ENCODE peak calls at places on chromosome 18, in nine cellular contexts. One of them, this sample, is unnamed.

GRCh38 chr18:3995476-3996102 is 459.5 kb downstream of the DLGAP1 start:
- DNase-seq in Peyer's patch: peak; percentile 70
- DNase-seq in cardiac fibroblast: peak; percentile 80
- DNase-seq in choroid plexus epithelial cell: peak; percentile 81
- DNase-seq in mammary epithelial cell: peak; percentile 55
- DNase-seq in heart right ventricle: no peak
- DNase-seq in prostate gland: peak; percentile 44
- DNase-seq in GM13976: peak; percentile 32
- DNase-seq in bronchial epithelial cell: peak; percentile 67
- DNase-seq in this sample: peak; percentile 31

GRCh38 chr18:55452123-55452611 is 135.8 kb downstream of the TCF4 start:
- DNase-seq in Peyer's patch: no peak
- DNase-seq in cardiac fibroblast: peak; percentile 35
- DNase-seq in choroid plexus epithelial cell: no peak
- DNase-seq in mammary epithelial cell: peak; percentile 71
- DNase-seq in heart right ventricle: peak; percentile 15
- DNase-seq in prostate gland: peak; percentile 93
- DNase-seq in GM13976: no peak
- DNase-seq in bronchial epithelial cell: peak; percentile 89
- DNase-seq in this sample: no peak

GRCh38 chr18:62659698-62660097 is 55.6 kb upstream of the PHLPP1 start:
- DNase-seq in Peyer's patch: no peak
- DNase-seq in cardiac fibroblast: no peak
- DNase-seq in choroid plexus epithelial cell: no peak
- DNase-seq in mammary epithelial cell: no peak
- DNase-seq in heart right ventricle: no peak
- DNase-seq in prostate gland: no peak
- DNase-seq in GM13976: no peak
- DNase-seq in bronchial epithelial cell: no peak
- DNase-seq in this sample: no peak

GRCh38 chr18:73824684-73825083 is 322.9 kb downstream of the FBXO15 start:
- DNase-seq in Peyer's patch: no peak
- DNase-seq in cardiac fibroblast: no peak
- DNase-seq in choroid plexus epithelial cell: peak; percentile 14
- DNase-seq in mammary epithelial cell: no peak
- DNase-seq in heart right ventricle: no peak
- DNase-seq in prostate gland: no peak
- DNase-seq in GM13976: no peak
- DNase-seq in bronchial epithelial cell: peak; percentile 17
- DNase-seq in this sample: no peak

GRCh38 chr18:63342206-63342605 is 22.6 kb upstream of the BCL2 start:
- DNase-seq in Peyer's patch: no peak
- DNase-seq in cardiac fibroblast: peak; percentile 57
- DNase-seq in choroid plexus epithelial cell: peak; percentile 67
- DNase-seq in mammary epithelial cell: no peak
- DNase-seq in heart right ventricle: no peak
- DNase-seq in prostate gland: no peak
- DNase-seq in GM13976: peak; percentile 52
- DNase-seq in bronchial epithelial cell: peak; percentile 18
- DNase-seq in this sample: no peak

GRCh38 chr18:58865714-58866113 is 1.0 kb downstream of the ZNF532 start:
- DNase-seq in Peyer's patch: no peak
- DNase-seq in cardiac fibroblast: no peak
- DNase-seq in choroid plexus epithelial cell: no peak
- DNase-seq in mammary epithelial cell: no peak
- DNase-seq in heart right ventricle: no peak
- DNase-seq in prostate gland: no peak
- DNase-seq in GM13976: no peak
- DNase-seq in bronchial epithelial cell: no peak
- DNase-seq in this sample: no peak

GRCh38 chr18:65227970-65228369 is 522.8 kb upstream of the CDH7 start:
- DNase-seq in Peyer's patch: no peak
- DNase-seq in cardiac fibroblast: no peak
- DNase-seq in choroid plexus epithelial cell: no peak
- DNase-seq in mammary epithelial cell: no peak
- DNase-seq in heart right ventricle: no peak
- DNase-seq in prostate gland: no peak
- DNase-seq in GM13976: no peak
- DNase-seq in bronchial epithelial cell: no peak
- DNase-seq in this sample: no peak

GRCh38 chr18:37920865-37921264 is 355.3 kb upstream of the CELF4 start:
- DNase-seq in Peyer's patch: no peak
- DNase-seq in cardiac fibroblast: no peak
- DNase-seq in choroid plexus epithelial cell: no peak
- DNase-seq in mammary epithelial cell: no peak
- DNase-seq in heart right ventricle: no peak
- DNase-seq in prostate gland: no peak
- DNase-seq in GM13976: no peak
- DNase-seq in bronchial epithelial cell: no peak
- DNase-seq in this sample: no peak

GRCh38 chr18:10912790-10913560 is 236.4 kb downstream of the PIEZO2 start:
- DNase-seq in Peyer's patch: no peak
- DNase-seq in cardiac fibroblast: peak; percentile 93
- DNase-seq in choroid plexus epithelial cell: peak; percentile 94
- DNase-seq in mammary epithelial cell: no peak
- DNase-seq in heart right ventricle: peak; percentile 26
- DNase-seq in prostate gland: no peak
- DNase-seq in GM13976: no peak
- DNase-seq in bronchial epithelial cell: no peak
- DNase-seq in this sample: peak; percentile 97

GRCh38 chr18:55239764-55240163 is 280.5 kb upstream of the CCDC68 start:
- DNase-seq in Peyer's patch: no peak
- DNase-seq in cardiac fibroblast: peak; percentile 58
- DNase-seq in choroid plexus epithelial cell: no peak
- DNase-seq in mammary epithelial cell: no peak
- DNase-seq in heart right ventricle: no peak
- DNase-seq in prostate gland: no peak
- DNase-seq in GM13976: no peak
- DNase-seq in bronchial epithelial cell: no peak
- DNase-seq in this sample: no peak

GRCh38 chr18:76494541-76495403 is at the start of gene ZNF516:
- DNase-seq in Peyer's patch: no peak
- DNase-seq in cardiac fibroblast: peak; percentile 39
- DNase-seq in choroid plexus epithelial cell: peak; percentile 58
- DNase-seq in mammary epithelial cell: no peak
- DNase-seq in heart right ventricle: peak; percentile 42
- DNase-seq in prostate gland: no peak
- DNase-seq in GM13976: peak; percentile 51
- DNase-seq in bronchial epithelial cell: no peak
- DNase-seq in this sample: no peak

GRCh38 chr18:13223341-13224148 is 5.0 kb downstream of the LDLRAD4 start:
- DNase-seq in Peyer's patch: peak; percentile 56
- DNase-seq in cardiac fibroblast: no peak
- DNase-seq in choroid plexus epithelial cell: no peak
- DNase-seq in mammary epithelial cell: no peak
- DNase-seq in heart right ventricle: peak; percentile 70
- DNase-seq in prostate gland: no peak
- DNase-seq in GM13976: no peak
- DNase-seq in bronchial epithelial cell: no peak
- DNase-seq in this sample: no peak

GRCh38 chr18:48217306-48218250 is 191.6 kb downstream of the ZBTB7C start:
- DNase-seq in Peyer's patch: no peak
- DNase-seq in cardiac fibroblast: no peak
- DNase-seq in choroid plexus epithelial cell: no peak
- DNase-seq in mammary epithelial cell: no peak
- DNase-seq in heart right ventricle: no peak
- DNase-seq in prostate gland: no peak
- DNase-seq in GM13976: no peak
- DNase-seq in bronchial epithelial cell: no peak
- DNase-seq in this sample: no peak

GRCh38 chr18:48693625-48694262 is 154.9 kb downstream of the CTIF start:
- DNase-seq in Peyer's patch: no peak
- DNase-seq in cardiac fibroblast: peak; percentile 48
- DNase-seq in choroid plexus epithelial cell: peak; percentile 63
- DNase-seq in mammary epithelial cell: no peak
- DNase-seq in heart right ventricle: no peak
- DNase-seq in prostate gland: no peak
- DNase-seq in GM13976: no peak
- DNase-seq in bronchial epithelial cell: no peak
- DNase-seq in this sample: no peak

GRCh38 chr18:63979409-63979908 is 9.6 kb downstream of the SERPINB8 start:
- DNase-seq in Peyer's patch: peak; percentile 78
- DNase-seq in cardiac fibroblast: peak; percentile 84
- DNase-seq in choroid plexus epithelial cell: peak; percentile 84
- DNase-seq in mammary epithelial cell: peak; percentile 24
- DNase-seq in heart right ventricle: no peak
- DNase-seq in prostate gland: peak; percentile 65
- DNase-seq in GM13976: peak; percentile 52
- DNase-seq in bronchial epithelial cell: peak; percentile 65
- DNase-seq in this sample: no peak

GRCh38 chr18:58455318-58455950 is 173.5 kb downstream of the ALPK2 start:
- DNase-seq in Peyer's patch: no peak
- DNase-seq in cardiac fibroblast: no peak
- DNase-seq in choroid plexus epithelial cell: peak; percentile 28
- DNase-seq in mammary epithelial cell: peak; percentile 68
- DNase-seq in heart right ventricle: peak; percentile 15
- DNase-seq in prostate gland: no peak
- DNase-seq in GM13976: no peak
- DNase-seq in bronchial epithelial cell: peak; percentile 59
- DNase-seq in this sample: no peak

GRCh38 chr18:808502-808901 is 3.5 kb downstream of the YES1 start:
- DNase-seq in Peyer's patch: no peak
- DNase-seq in cardiac fibroblast: no peak
- DNase-seq in choroid plexus epithelial cell: no peak
- DNase-seq in mammary epithelial cell: no peak
- DNase-seq in heart right ventricle: no peak
- DNase-seq in prostate gland: no peak
- DNase-seq in GM13976: no peak
- DNase-seq in bronchial epithelial cell: no peak
- DNase-seq in this sample: no peak

GRCh38 chr18:40012931-40013609 is 1942.0 kb upstream of the PIK3C3 start:
- DNase-seq in Peyer's patch: no peak
- DNase-seq in cardiac fibroblast: no peak
- DNase-seq in choroid plexus epithelial cell: peak; percentile 79
- DNase-seq in mammary epithelial cell: no peak
- DNase-seq in heart right ventricle: no peak
- DNase-seq in prostate gland: no peak
- DNase-seq in GM13976: no peak
- DNase-seq in bronchial epithelial cell: no peak
- DNase-seq in this sample: no peak

DNA sequence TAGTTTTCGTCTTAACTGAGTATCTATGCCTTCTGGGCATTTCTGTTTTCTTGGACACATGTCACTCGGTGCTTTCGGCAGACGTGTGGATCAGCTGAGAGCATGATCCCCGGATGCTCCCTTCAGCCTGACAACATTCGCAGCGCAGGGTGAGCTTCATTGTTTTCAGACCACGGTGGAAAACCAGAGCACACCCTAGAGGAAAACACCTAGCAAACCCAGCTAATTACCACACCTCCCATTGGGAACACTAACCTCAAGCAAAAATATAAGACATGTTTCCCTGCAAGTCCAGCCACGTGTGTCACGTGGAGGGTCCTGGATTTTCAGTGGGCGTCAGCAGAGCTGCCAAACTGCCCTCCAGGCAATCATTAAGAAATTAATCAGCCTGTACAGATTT is 31.0 kb downstream of the ANKRD29 start:
- DNase-seq in Peyer's patch: no peak
- DNase-seq in cardiac fibroblast: no peak
- DNase-seq in choroid plexus epithelial cell: no peak
- DNase-seq in mammary epithelial cell: peak; percentile 86
- DNase-seq in heart right ventricle: no peak
- DNase-seq in prostate gland: no peak
- DNase-seq in GM13976: no peak
- DNase-seq in bronchial epithelial cell: peak; percentile 86
- DNase-seq in this sample: no peak
- TF ChIP-seq CTCF in Peyer's patch: no peak
- TF ChIP-seq CTCF in cardiac fibroblast: no peak
- TF ChIP-seq CTCF in choroid plexus epithelial cell: no peak
- TF ChIP-seq CTCF in mammary epithelial cell: peak; percentile 40
- TF ChIP-seq CTCF in heart right ventricle: no peak
- TF ChIP-seq CTCF in prostate gland: no peak
- TF ChIP-seq CTCF in GM13976: no peak
- TF ChIP-seq CTCF in bronchial epithelial cell: no peak
- TF ChIP-seq CTCF in this sample: no peak

DNA sequence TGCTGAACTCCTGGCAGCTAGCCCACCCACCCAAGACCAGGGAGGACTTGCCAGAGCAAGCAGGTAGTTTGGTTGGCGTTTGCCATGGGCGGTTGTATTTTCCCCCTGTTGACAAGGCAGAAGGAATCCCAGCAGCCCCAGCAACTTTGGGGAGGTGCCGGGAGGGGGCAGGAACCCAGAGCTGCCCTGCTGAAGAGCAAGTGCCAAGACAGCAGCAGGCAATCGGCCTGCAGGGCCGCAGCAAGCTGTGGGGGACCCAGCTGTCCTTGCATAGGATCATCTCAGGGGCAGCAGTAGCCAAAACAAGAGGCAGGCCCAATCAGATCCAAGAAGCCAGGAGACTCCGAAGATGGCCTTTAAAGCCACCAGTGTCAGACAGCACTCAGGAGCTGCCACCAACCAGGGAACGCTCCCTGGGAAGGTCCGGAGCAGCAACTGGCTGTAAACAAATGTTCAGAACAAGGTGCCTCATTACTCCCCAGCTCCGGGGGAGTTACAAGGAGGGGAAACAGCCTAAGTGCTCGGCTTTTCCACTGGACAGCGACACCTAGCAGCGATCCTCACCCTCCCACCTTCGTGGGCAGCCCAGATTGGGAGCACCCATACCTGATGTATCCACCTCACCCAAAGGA is 2.1 kb downstream of the ST8SIA5 start:
- DNase-seq in Peyer's patch: no peak
- DNase-seq in cardiac fibroblast: no peak
- DNase-seq in choroid plexus epithelial cell: no peak
- DNase-seq in mammary epithelial cell: no peak
- DNase-seq in heart right ventricle: no peak
- DNase-seq in prostate gland: no peak
- DNase-seq in GM13976: no peak
- DNase-seq in bronchial epithelial cell: no peak
- DNase-seq in this sample: no peak
- TF ChIP-seq CTCF in Peyer's patch: no peak
- TF ChIP-seq CTCF in cardiac fibroblast: no peak
- TF ChIP-seq CTCF in choroid plexus epithelial cell: peak; percentile 9
- TF ChIP-seq CTCF in mammary epithelial cell: no peak
- TF ChIP-seq CTCF in heart right ventricle: peak; percentile 9
- TF ChIP-seq CTCF in prostate gland: no peak
- TF ChIP-seq CTCF in GM13976: no peak
- TF ChIP-seq CTCF in bronchial epithelial cell: no peak
- TF ChIP-seq CTCF in this sample: peak; percentile 30

GRCh38 chr18:25310045-25310444 is 41.9 kb downstream of the ZNF521 start:
- DNase-seq in Peyer's patch: no peak
- DNase-seq in cardiac fibroblast: peak; percentile 46
- DNase-seq in choroid plexus epithelial cell: peak; percentile 72
- DNase-seq in mammary epithelial cell: peak; percentile 54
- DNase-seq in heart right ventricle: no peak
- DNase-seq in prostate gland: no peak
- DNase-seq in GM13976: no peak
- DNase-seq in bronchial epithelial cell: peak; percentile 45
- DNase-seq in this sample: no peak
- TF ChIP-seq CTCF in Peyer's patch: no peak
- TF ChIP-seq CTCF in cardiac fibroblast: no peak
- TF ChIP-seq CTCF in choroid plexus epithelial cell: no peak
- TF ChIP-seq CTCF in mammary epithelial cell: peak; percentile 30
- TF ChIP-seq CTCF in heart right ventricle: no peak
- TF ChIP-seq CTCF in prostate gland: no peak
- TF ChIP-seq CTCF in GM13976: no peak
- TF ChIP-seq CTCF in bronchial epithelial cell: no peak
- TF ChIP-seq CTCF in this sample: peak; percentile 39

GRCh38 chr18:68679531-68679930 is 35.4 kb downstream of the TMX3 start:
- DNase-seq in Peyer's patch: no peak
- DNase-seq in cardiac fibroblast: peak; percentile 53
- DNase-seq in choroid plexus epithelial cell: peak; percentile 65
- DNase-seq in mammary epithelial cell: no peak
- DNase-seq in heart right ventricle: no peak
- DNase-seq in prostate gland: no peak
- DNase-seq in GM13976: no peak
- DNase-seq in bronchial epithelial cell: peak; percentile 7
- DNase-seq in this sample: no peak

GRCh38 chr18:68676913-68677312 is 38.0 kb downstream of the TMX3 start:
- DNase-seq in Peyer's patch: no peak
- DNase-seq in cardiac fibroblast: peak; percentile 54
- DNase-seq in choroid plexus epithelial cell: peak; percentile 71
- DNase-seq in mammary epithelial cell: no peak
- DNase-seq in heart right ventricle: no peak
- DNase-seq in prostate gland: no peak
- DNase-seq in GM13976: no peak
- DNase-seq in bronchial epithelial cell: no peak
- DNase-seq in this sample: no peak
- TF ChIP-seq CTCF in Peyer's patch: no peak
- TF ChIP-seq CTCF in cardiac fibroblast: peak; percentile 36
- TF ChIP-seq CTCF in choroid plexus epithelial cell: peak; percentile 56
- TF ChIP-seq CTCF in mammary epithelial cell: peak; percentile 36
- TF ChIP-seq CTCF in heart right ventricle: no peak
- TF ChIP-seq CTCF in prostate gland: no peak
- TF ChIP-seq CTCF in GM13976: peak; percentile 30
- TF ChIP-seq CTCF in bronchial epithelial cell: no peak
- TF ChIP-seq CTCF in this sample: no peak